ENCODE peak calls at places on chromosomes 16 and 17, in ten cellular contexts. One of them, this sample, is unnamed.

GRCh38 chr16:67665598-67665997 is 952 bp downstream of the ENKD1 start:
- DNase-seq in H54: no peak
- DNase-seq in naive thymus-derived CD8-positive, alpha-beta T cell: no peak
- DNase-seq in GM12892: no peak
- DNase-seq in NCI-H1694 treated with DMSO at 0.1 percent for 48 hours: no peak
- DNase-seq in C1 segment of cervical spinal cord: no peak
- DNase-seq in A549: no peak
- DNase-seq in HEK293T: no peak
- DNase-seq in stimulated activated CD8-positive, alpha-beta memory T cell treated with anti-CD3 and anti-CD28 coated beads, Interleukin-15, amount 100 ng/mL, for 4 hours: no peak
- DNase-seq in ELR: no peak
- DNase-seq in this sample: no peak

GRCh38 chr17:21001813-21002221 is 41.0 kb downstream of the USP22 start:
- DNase-seq in HEK293T: no peak
- DNase-seq in C1 segment of cervical spinal cord: no peak
- DNase-seq in A549: no peak
- DNase-seq in NCI-H1694 treated with DMSO at 0.1 percent for 48 hours: no peak
- DNase-seq in GM12892: no peak
- DNase-seq in H54: no peak
- DNase-seq in stimulated activated CD8-positive, alpha-beta memory T cell treated with anti-CD3 and anti-CD28 coated beads, Interleukin-15, amount 100 ng/mL, for 4 hours: no peak
- DNase-seq in naive thymus-derived CD8-positive, alpha-beta T cell: no peak
- DNase-seq in ELR: no peak
- DNase-seq in this sample: no peak

GRCh38 chr17:50559674-50560184 is 786 bp upstream of the CACNA1G start:
- DNase-seq in NCI-H1694 treated with DMSO at 0.1 percent for 48 hours: peak; percentile 20
- DNase-seq in GM12892: no peak
- DNase-seq in C1 segment of cervical spinal cord: no peak
- DNase-seq in stimulated activated CD8-positive, alpha-beta memory T cell treated with anti-CD3 and anti-CD28 coated beads, Interleukin-15, amount 100 ng/mL, for 4 hours: no peak
- DNase-seq in ELR: peak; percentile 63
- DNase-seq in H54: peak; percentile 93
- DNase-seq in HEK293T: peak; percentile 74
- DNase-seq in A549: peak; percentile 90
- DNase-seq in naive thymus-derived CD8-positive, alpha-beta T cell: no peak
- DNase-seq in this sample: peak; percentile 76

GRCh38 chr17:45410144-45411091 is 22.3 kb downstream of the ARHGAP27 start:
- DNase-seq in C1 segment of cervical spinal cord: no peak
- DNase-seq in A549: no peak
- DNase-seq in NCI-H1694 treated with DMSO at 0.1 percent for 48 hours: no peak
- DNase-seq in H54: no peak
- DNase-seq in HEK293T: no peak
- DNase-seq in GM12892: peak; percentile 86
- DNase-seq in stimulated activated CD8-positive, alpha-beta memory T cell treated with anti-CD3 and anti-CD28 coated beads, Interleukin-15, amount 100 ng/mL, for 4 hours: no peak
- DNase-seq in naive thymus-derived CD8-positive, alpha-beta T cell: peak; percentile 27
- DNase-seq in ELR: no peak
- DNase-seq in this sample: no peak

GRCh38 chr17:75077490-75078096 is 10.2 kb upstream of the SLC16A5 start:
- DNase-seq in C1 segment of cervical spinal cord: no peak
- DNase-seq in naive thymus-derived CD8-positive, alpha-beta T cell: peak; percentile 11
- DNase-seq in A549: no peak
- DNase-seq in NCI-H1694 treated with DMSO at 0.1 percent for 48 hours: no peak
- DNase-seq in HEK293T: no peak
- DNase-seq in GM12892: peak; percentile 68
- DNase-seq in stimulated activated CD8-positive, alpha-beta memory T cell treated with anti-CD3 and anti-CD28 coated beads, Interleukin-15, amount 100 ng/mL, for 4 hours: peak; percentile 11
- DNase-seq in ELR: no peak
- DNase-seq in H54: no peak
- DNase-seq in this sample: no peak

GRCh38 chr17:55177159-55177913 is 87.4 kb upstream of the HLF start:
- DNase-seq in ELR: peak; percentile 35
- DNase-seq in C1 segment of cervical spinal cord: no peak
- DNase-seq in H54: no peak
- DNase-seq in stimulated activated CD8-positive, alpha-beta memory T cell treated with anti-CD3 and anti-CD28 coated beads, Interleukin-15, amount 100 ng/mL, for 4 hours: no peak
- DNase-seq in NCI-H1694 treated with DMSO at 0.1 percent for 48 hours: peak; percentile 53
- DNase-seq in A549: peak; percentile 29
- DNase-seq in naive thymus-derived CD8-positive, alpha-beta T cell: no peak
- DNase-seq in HEK293T: no peak
- DNase-seq in GM12892: no peak
- DNase-seq in this sample: no peak

GRCh38 chr16:15993946-15994665 is 44.7 kb downstream of the ABCC1 start:
- DNase-seq in HEK293T: no peak
- DNase-seq in stimulated activated CD8-positive, alpha-beta memory T cell treated with anti-CD3 and anti-CD28 coated beads, Interleukin-15, amount 100 ng/mL, for 4 hours: no peak
- DNase-seq in C1 segment of cervical spinal cord: no peak
- DNase-seq in GM12892: no peak
- DNase-seq in H54: no peak
- DNase-seq in NCI-H1694 treated with DMSO at 0.1 percent for 48 hours: no peak
- DNase-seq in A549: no peak
- DNase-seq in naive thymus-derived CD8-positive, alpha-beta T cell: no peak
- DNase-seq in ELR: no peak
- DNase-seq in this sample: no peak

GRCh38 chr16:83951544-83951943 is 1.5 kb upstream of the OSGIN1 start:
- DNase-seq in naive thymus-derived CD8-positive, alpha-beta T cell: no peak
- DNase-seq in HEK293T: no peak
- DNase-seq in GM12892: no peak
- DNase-seq in C1 segment of cervical spinal cord: no peak
- DNase-seq in ELR: no peak
- DNase-seq in H54: no peak
- DNase-seq in NCI-H1694 treated with DMSO at 0.1 percent for 48 hours: no peak
- DNase-seq in A549: no peak
- DNase-seq in stimulated activated CD8-positive, alpha-beta memory T cell treated with anti-CD3 and anti-CD28 coated beads, Interleukin-15, amount 100 ng/mL, for 4 hours: no peak
- DNase-seq in this sample: no peak

GRCh38 chr17:66467766-66468165 is 165.4 kb downstream of the PRKCA start:
- DNase-seq in A549: no peak
- DNase-seq in H54: no peak
- DNase-seq in HEK293T: no peak
- DNase-seq in naive thymus-derived CD8-positive, alpha-beta T cell: no peak
- DNase-seq in GM12892: no peak
- DNase-seq in stimulated activated CD8-positive, alpha-beta memory T cell treated with anti-CD3 and anti-CD28 coated beads, Interleukin-15, amount 100 ng/mL, for 4 hours: no peak
- DNase-seq in C1 segment of cervical spinal cord: no peak
- DNase-seq in ELR: peak; percentile 67
- DNase-seq in NCI-H1694 treated with DMSO at 0.1 percent for 48 hours: no peak
- DNase-seq in this sample: no peak

GRCh38 chr17:1736348-1737281 is 6.1 kb upstream of the SERPINF2 start:
- DNase-seq in NCI-H1694 treated with DMSO at 0.1 percent for 48 hours: peak; percentile 28
- DNase-seq in A549: peak; percentile 66
- DNase-seq in C1 segment of cervical spinal cord: no peak
- DNase-seq in HEK293T: no peak
- DNase-seq in GM12892: peak; percentile 93
- DNase-seq in naive thymus-derived CD8-positive, alpha-beta T cell: no peak
- DNase-seq in H54: no peak
- DNase-seq in stimulated activated CD8-positive, alpha-beta memory T cell treated with anti-CD3 and anti-CD28 coated beads, Interleukin-15, amount 100 ng/mL, for 4 hours: no peak
- DNase-seq in ELR: peak; percentile 34
- DNase-seq in this sample: no peak

GRCh38 chr16:88478115-88478514 is 25.0 kb downstream of the ZFPM1 start:
- DNase-seq in GM12892: no peak
- DNase-seq in naive thymus-derived CD8-positive, alpha-beta T cell: no peak
- DNase-seq in A549: no peak
- DNase-seq in HEK293T: no peak
- DNase-seq in ELR: no peak
- DNase-seq in NCI-H1694 treated with DMSO at 0.1 percent for 48 hours: no peak
- DNase-seq in H54: no peak
- DNase-seq in C1 segment of cervical spinal cord: no peak
- DNase-seq in stimulated activated CD8-positive, alpha-beta memory T cell treated with anti-CD3 and anti-CD28 coated beads, Interleukin-15, amount 100 ng/mL, for 4 hours: no peak
- DNase-seq in this sample: no peak

GRCh38 chr17:2885751-2886150 is 89.5 kb downstream of the RAP1GAP2 start:
- DNase-seq in naive thymus-derived CD8-positive, alpha-beta T cell: no peak
- DNase-seq in H54: no peak
- DNase-seq in GM12892: no peak
- DNase-seq in ELR: no peak
- DNase-seq in A549: no peak
- DNase-seq in NCI-H1694 treated with DMSO at 0.1 percent for 48 hours: no peak
- DNase-seq in HEK293T: no peak
- DNase-seq in C1 segment of cervical spinal cord: no peak
- DNase-seq in stimulated activated CD8-positive, alpha-beta memory T cell treated with anti-CD3 and anti-CD28 coated beads, Interleukin-15, amount 100 ng/mL, for 4 hours: no peak
- DNase-seq in this sample: no peak

GRCh38 chr17:62679866-62680377 is 52.5 kb downstream of the MRC2 start:
- DNase-seq in A549: no peak
- DNase-seq in GM12892: no peak
- DNase-seq in HEK293T: no peak
- DNase-seq in naive thymus-derived CD8-positive, alpha-beta T cell: no peak
- DNase-seq in ELR: no peak
- DNase-seq in stimulated activated CD8-positive, alpha-beta memory T cell treated with anti-CD3 and anti-CD28 coated beads, Interleukin-15, amount 100 ng/mL, for 4 hours: no peak
- DNase-seq in H54: no peak
- DNase-seq in C1 segment of cervical spinal cord: no peak
- DNase-seq in NCI-H1694 treated with DMSO at 0.1 percent for 48 hours: no peak
- DNase-seq in this sample: no peak

GRCh38 chr16:2026461-2027023 is at the start of gene NHERF2:
- DNase-seq in H54: no peak
- DNase-seq in A549: no peak
- DNase-seq in NCI-H1694 treated with DMSO at 0.1 percent for 48 hours: no peak
- DNase-seq in stimulated activated CD8-positive, alpha-beta memory T cell treated with anti-CD3 and anti-CD28 coated beads, Interleukin-15, amount 100 ng/mL, for 4 hours: no peak
- DNase-seq in ELR: peak; percentile 40
- DNase-seq in GM12892: no peak
- DNase-seq in naive thymus-derived CD8-positive, alpha-beta T cell: no peak
- DNase-seq in C1 segment of cervical spinal cord: no peak
- DNase-seq in HEK293T: peak; percentile 77
- DNase-seq in this sample: no peak

GRCh38 chr16:76241735-76242134 is 35.5 kb upstream of the CNTNAP4 start:
- DNase-seq in NCI-H1694 treated with DMSO at 0.1 percent for 48 hours: no peak
- DNase-seq in stimulated activated CD8-positive, alpha-beta memory T cell treated with anti-CD3 and anti-CD28 coated beads, Interleukin-15, amount 100 ng/mL, for 4 hours: no peak
- DNase-seq in HEK293T: no peak
- DNase-seq in naive thymus-derived CD8-positive, alpha-beta T cell: no peak
- DNase-seq in ELR: no peak
- DNase-seq in GM12892: no peak
- DNase-seq in H54: no peak
- DNase-seq in A549: no peak
- DNase-seq in C1 segment of cervical spinal cord: no peak
- DNase-seq in this sample: no peak

GRCh38 chr16:51392651-51393187 is 241.6 kb upstream of the SALL1 start:
- DNase-seq in GM12892: no peak
- DNase-seq in C1 segment of cervical spinal cord: no peak
- DNase-seq in A549: no peak
- DNase-seq in NCI-H1694 treated with DMSO at 0.1 percent for 48 hours: no peak
- DNase-seq in H54: no peak
- DNase-seq in ELR: peak; percentile 51
- DNase-seq in HEK293T: no peak
- DNase-seq in naive thymus-derived CD8-positive, alpha-beta T cell: no peak
- DNase-seq in stimulated activated CD8-positive, alpha-beta memory T cell treated with anti-CD3 and anti-CD28 coated beads, Interleukin-15, amount 100 ng/mL, for 4 hours: no peak
- DNase-seq in this sample: no peak

GRCh38 chr16:14409563-14409962 is 220.5 kb downstream of the PARN start:
- DNase-seq in HEK293T: no peak
- DNase-seq in naive thymus-derived CD8-positive, alpha-beta T cell: no peak
- DNase-seq in GM12892: no peak
- DNase-seq in ELR: peak; percentile 87
- DNase-seq in H54: peak; percentile 51
- DNase-seq in C1 segment of cervical spinal cord: no peak
- DNase-seq in A549: peak; percentile 92
- DNase-seq in NCI-H1694 treated with DMSO at 0.1 percent for 48 hours: no peak
- DNase-seq in stimulated activated CD8-positive, alpha-beta memory T cell treated with anti-CD3 and anti-CD28 coated beads, Interleukin-15, amount 100 ng/mL, for 4 hours: no peak
- DNase-seq in this sample: no peak

GRCh38 chr17:59737324-59737723 is 29.9 kb downstream of the VMP1 start:
- DNase-seq in H54: no peak
- DNase-seq in HEK293T: no peak
- DNase-seq in stimulated activated CD8-positive, alpha-beta memory T cell treated with anti-CD3 and anti-CD28 coated beads, Interleukin-15, amount 100 ng/mL, for 4 hours: no peak
- DNase-seq in A549: no peak
- DNase-seq in C1 segment of cervical spinal cord: no peak
- DNase-seq in ELR: no peak
- DNase-seq in naive thymus-derived CD8-positive, alpha-beta T cell: no peak
- DNase-seq in NCI-H1694 treated with DMSO at 0.1 percent for 48 hours: no peak
- DNase-seq in GM12892: no peak
- DNase-seq in this sample: no peak

GRCh38 chr17:82374626-82375331 is 3.2 kb downstream of the UTS2R start:
- DNase-seq in naive thymus-derived CD8-positive, alpha-beta T cell: no peak
- DNase-seq in stimulated activated CD8-positive, alpha-beta memory T cell treated with anti-CD3 and anti-CD28 coated beads, Interleukin-15, amount 100 ng/mL, for 4 hours: no peak
- DNase-seq in H54: no peak
- DNase-seq in GM12892: no peak
- DNase-seq in ELR: no peak
- DNase-seq in A549: no peak
- DNase-seq in NCI-H1694 treated with DMSO at 0.1 percent for 48 hours: no peak
- DNase-seq in HEK293T: no peak
- DNase-seq in C1 segment of cervical spinal cord: no peak
- DNase-seq in this sample: no peak

GRCh38 chr16:27109666-27110523 is 43.2 kb downstream of the C16orf82 start:
- DNase-seq in H54: peak; percentile 78
- DNase-seq in A549: peak; percentile 55
- DNase-seq in GM12892: peak; percentile 82
- DNase-seq in stimulated activated CD8-positive, alpha-beta memory T cell treated with anti-CD3 and anti-CD28 coated beads, Interleukin-15, amount 100 ng/mL, for 4 hours: peak; percentile 64
- DNase-seq in ELR: peak; percentile 67
- DNase-seq in naive thymus-derived CD8-positive, alpha-beta T cell: peak; percentile 56
- DNase-seq in C1 segment of cervical spinal cord: peak; percentile 14
- DNase-seq in NCI-H1694 treated with DMSO at 0.1 percent for 48 hours: peak; percentile 4
- DNase-seq in HEK293T: peak; percentile 89
- DNase-seq in this sample: no peak